ENCODE peak calls at places on chromosomes 3 and 15, in seven cellular contexts. R is fibroblast of lung, U is body of pancreas, O is AG09309, E is psoas muscle, W is fibroblast of pulmonary artery, J is right lobe of liver. H is an unnamed sample.

GRCh38 chr15:34721802-34722795 is 32.7 kb downstream of the GJD2 start:
- DNase-seq in O (peak; percentile 52), E (peak; percentile 63), U (peak; percentile 35), R (peak; percentile 61), W (peak; percentile 30), J (peak; percentile 67), H (peak; percentile 74)

GRCh38 chr15:41629436-41629835 is 30.8 kb upstream of the MGA start:
- DNase-seq in R (no peak), J (no peak), O (no peak), E (no peak), W (no peak), U (no peak), H (no peak)

GRCh38 chr15:50816191-50816590 is 50.7 kb upstream of the SPPL2A start:
- DNase-seq in J (no peak), R (no peak), E (no peak), U (no peak), O (no peak), W (no peak), H (no peak)

GRCh38 chr15:77375133-77375532 is 44.8 kb downstream of the PEAK1 start:
- DNase-seq in R (no peak), J (no peak), O (no peak), W (no peak), U (no peak), E (no peak), H (no peak)

GRCh38 chr15:58541410-58542087 is 109.8 kb downstream of the LIPC start:
- DNase-seq in U (no peak), O (no peak), W (no peak), R (no peak), E (no peak), J (no peak), H (no peak)

GRCh38 chr3:172120912-172121311 is 81.5 kb downstream of the FNDC3B start:
- DNase-seq in W (no peak), R (no peak), E (no peak), O (no peak), J (no peak), U (no peak), H (no peak)

GRCh38 chr3:196111939-196112386 is 30.1 kb upstream of the TFRC start:
- DNase-seq in R (no peak), W (no peak), E (no peak), U (no peak), J (no peak), O (no peak), H (no peak)

GRCh38 chr3:120095226-120096165 is 1.2 kb upstream of the GSK3B start:
- DNase-seq in U (peak; percentile 95), J (peak; percentile 92), R (peak; percentile 91), E (peak; percentile 91), W (peak; percentile 90), O (peak; percentile 47), H (peak; percentile 86)

GRCh38 chr3:74532446-74532845 is 82.0 kb downstream of the CNTN3 start:
- DNase-seq in U (no peak), E (no peak), O (peak; percentile 79), J (no peak), R (peak; percentile 64), W (peak; percentile 94), H (peak; percentile 95)

GRCh38 chr3:126750760-126751129 is 46.7 kb downstream of the CHCHD6 start:
- DNase-seq in U (no peak), R (no peak), O (no peak), W (no peak), J (no peak), E (no peak), H (no peak)

GRCh38 chr3:172181936-172182708 is 142.7 kb downstream of the FNDC3B start:
- DNase-seq in W (peak; percentile 66), J (peak; percentile 28), R (peak; percentile 42), U (no peak), E (peak; percentile 24), O (no peak), H (peak; percentile 42)

GRCh38 chr15:36358094-36358961 is 221.1 kb upstream of the CDIN1 start:
- DNase-seq in W (peak; percentile 61), E (no peak), U (no peak), J (no peak), R (peak; percentile 88), O (peak; percentile 55), H (peak; percentile 82)

GRCh38 chr15:96428742-96429141 is 98.2 kb downstream of the NR2F2 start:
- DNase-seq in U (no peak), O (peak; percentile 87), E (peak; percentile 26), W (peak; percentile 92), R (peak; percentile 97), J (no peak), H (peak; percentile 96)

GRCh38 chr3:130827486-130827885 is 66.4 kb upstream of the ATP2C1 start:
- DNase-seq in R (no peak), U (no peak), O (no peak), E (no peak), J (no peak), W (no peak), H (no peak)

GRCh38 chr3:130829575-130829947 is 64.3 kb upstream of the ATP2C1 start:
- DNase-seq in W (no peak), E (no peak), R (no peak), O (no peak), J (no peak), U (no peak), H (no peak)

GRCh38 chr3:130826516-130826915 is 67.4 kb upstream of the ATP2C1 start:
- DNase-seq in R (no peak), U (no peak), O (no peak), W (no peak), J (no peak), E (no peak), H (no peak)

GRCh38 chr3:130831716-130832400 is 62.0 kb upstream of the ATP2C1 start:
- DNase-seq in J (no peak), U (peak; percentile 38), O (no peak), W (no peak), E (no peak), R (no peak), H (no peak)

GRCh38 chr3:130828931-130829574 is 64.8 kb upstream of the ATP2C1 start:
- DNase-seq in J (no peak), R (no peak), U (no peak), O (no peak), E (no peak), W (no peak), H (no peak)
- H3K4me3 ChIP-seq in J (no peak overlapping the region), R (no peak overlapping the region), U (no peak overlapping the region), O (no peak overlapping the region), E (no peak overlapping the region), W (no peak overlapping the region), H (no peak overlapping the region)

GRCh38 chr15:98948941-98949340 is 58.7 kb downstream of the PGPEP1L start:
- DNase-seq in W (no peak), J (no peak), E (no peak), O (no peak), U (no peak), R (no peak), H (no peak)

GRCh38 chr15:98949624-98950023 is 58.0 kb downstream of the PGPEP1L start:
- DNase-seq in O (no peak), E (no peak), U (no peak), R (no peak), W (no peak), J (no peak), H (no peak)

GRCh38 chr15:98951004-98951403 is 56.6 kb downstream of the PGPEP1L start:
- DNase-seq in O (no peak), E (no peak), U (no peak), J (no peak), W (no peak), R (no peak), H (no peak)

GRCh38 chr15:98946301-98947255 is 61.0 kb downstream of the PGPEP1L start:
- DNase-seq in R (peak; percentile 32), W (no peak), J (peak; percentile 54), U (peak; percentile 72), O (peak; percentile 17), E (peak; percentile 44), H (peak; percentile 57)

GRCh38 chr15:98948456-98948855 is 59.1 kb downstream of the PGPEP1L start:
- DNase-seq in R (no peak), E (no peak), O (no peak), W (no peak), U (no peak), J (no peak), H (no peak)
- TF ChIP-seq CTCF in R (no peak), E (no peak), O (no peak), W (no peak), U (no peak), J (no peak), H (no peak)

GRCh38 chr3:19595884-19596283 is 338.1 kb downstream of the EFHB start:
- DNase-seq in J (no peak), W (no peak), O (no peak), U (no peak), R (no peak), E (no peak), H (no peak)
- H3K4me3 ChIP-seq in J (no peak overlapping the region), W (no peak overlapping the region), O (no peak overlapping the region), U (no peak overlapping the region), R (no peak overlapping the region), E (no peak overlapping the region), H (no peak overlapping the region)

GRCh38 chr3:113258311-113258710 is 47.0 kb downstream of the BOC start:
- DNase-seq in U (no peak), E (no peak), J (no peak), O (no peak), W (no peak), R (no peak), H (peak; percentile 24)
- TF ChIP-seq CTCF in U (no peak), E (no peak), J (no peak), O (peak; percentile 45), W (no peak), R (peak; percentile 20), H (peak; percentile 38)

GRCh38 chr3:79018671-79019136 is 749.1 kb downstream of the ROBO1 start:
- DNase-seq in R (peak; percentile 70), W (peak; percentile 70), E (peak; percentile 67), O (no peak), J (peak; percentile 31), U (peak; percentile 20), H (peak; percentile 61)
- H3K4me3 ChIP-seq in R (peak overlapping the region; percentile 87), W (peak overlapping the region; percentile 68), E (peak overlapping the region; percentile 90), O (peak overlapping the region; percentile 95), J (peak overlapping the region; percentile 42), U (peak overlapping the region; percentile 39), H (peak overlapping the region; percentile 86)

DNA sequence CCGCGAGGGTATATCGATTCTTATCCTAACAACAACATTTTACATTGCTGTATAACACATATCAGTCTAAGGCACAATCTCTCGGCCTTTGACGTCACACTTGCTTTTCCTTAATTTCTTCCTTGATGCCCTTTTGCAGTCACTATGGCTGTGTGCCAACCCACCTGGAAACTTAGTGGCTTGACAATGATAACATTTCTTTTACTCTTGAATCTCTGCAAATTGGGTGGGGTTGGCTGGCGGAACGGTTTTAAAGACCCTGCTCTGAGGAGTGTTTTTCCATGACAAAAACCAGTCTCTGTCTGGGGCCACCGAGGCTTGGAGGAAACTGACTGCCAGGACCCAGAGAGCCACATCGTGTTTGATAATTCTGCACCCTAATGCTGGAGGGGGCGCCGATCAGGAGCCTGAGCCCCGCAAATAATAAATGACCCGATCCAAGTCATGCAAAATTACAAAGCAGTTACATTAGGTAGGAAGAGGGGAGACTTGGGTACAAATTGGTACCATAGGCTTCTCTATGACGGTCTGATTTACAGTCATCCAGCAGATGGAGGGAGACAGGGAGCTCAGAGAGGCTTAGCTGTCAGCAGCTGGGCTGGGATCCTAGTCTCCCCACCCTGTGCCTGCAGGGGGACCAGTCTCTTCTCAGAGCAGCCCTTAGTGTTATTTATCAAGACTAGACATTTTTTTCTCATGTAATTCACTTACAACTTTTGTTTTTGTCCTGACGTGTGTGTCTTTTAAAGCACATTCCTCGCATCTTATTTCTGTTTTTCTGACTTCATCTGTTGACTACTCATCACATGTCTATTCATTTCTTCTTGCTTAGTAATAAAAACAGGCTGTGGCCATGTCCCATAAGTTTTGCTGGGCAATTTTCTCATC is 115.8 kb downstream of the KLF13 start:
- DNase-seq in U (no peak), W (peak; percentile 86), R (peak; percentile 89), O (peak; percentile 85), E (no peak), J (no peak), H (peak; percentile 89)
- TF ChIP-seq CTCF in U (no peak), W (peak; percentile 42), R (peak; percentile 43), O (peak; percentile 48), E (no peak), J (no peak), H (peak; percentile 54)

GRCh38 chr15:40047413-40048154 is 8.6 kb upstream of the SRP14 start:
- DNase-seq in R (peak; percentile 58), W (peak; percentile 79), J (peak; percentile 55), E (peak; percentile 49), U (peak; percentile 61), O (no peak), H (peak; percentile 50)
- H3K4me3 ChIP-seq in R (no peak overlapping the region), W (no peak overlapping the region), J (no peak overlapping the region), E (no peak overlapping the region), U (no peak overlapping the region), O (no peak overlapping the region), H (no peak overlapping the region)